ENCODE peak calls at places on chromosome 3, in nine cellular contexts. U is GM12864, H is upper lobe of left lung, W is fibroblast of lung, B is brain microvascular endothelial cell, Q is colonic mucosa, X is cardiac fibroblast, S is kidney, I is AG10803. D is an unnamed sample.

GRCh38 chr3:110624571-110624970 is 447.0 kb upstream of the NECTIN3 start:
- DNase-seq in I (peak), B (no peak), X (peak), H (no peak), S (no peak), U (no peak), Q (no peak), W (peak), D (no peak)

GRCh38 chr3:142963266-142964149 is at the start of gene PAQR9:
- DNase-seq in Q (no peak), I (no peak), U (no peak), B (no peak), H (no peak), X (no peak), S (no peak), W (no peak), D (no peak)

GRCh38 chr3:35383719-35384555 is 255.4 kb upstream of the ARPP21 start:
- DNase-seq in B (peak), I (no peak), Q (no peak), W (no peak), U (no peak), S (no peak), H (no peak), X (peak), D (no peak)

GRCh38 chr3:5053021-5053831 is 68.9 kb upstream of the ARL8B start:
- DNase-seq in U (no peak), S (no peak), I (peak), W (no peak), Q (no peak), B (peak), H (no peak), X (peak), D (no peak)

GRCh38 chr3:97125902-97126499 is 311.6 kb downstream of the EPHA6 start:
- DNase-seq in U (no peak), H (no peak), W (no peak), Q (no peak), X (no peak), I (no peak), B (no peak), S (no peak), D (no peak)

GRCh38 chr3:36192901-36193300 is 187.4 kb upstream of the STAC start:
- DNase-seq in I (no peak), B (no peak), S (no peak), Q (no peak), X (no peak), H (no peak), U (no peak), W (no peak), D (no peak)

GRCh38 chr3:62502315-62503300 is 129.3 kb upstream of the FEZF2 start:
- DNase-seq in Q (no peak), S (no peak), W (no peak), H (no peak), X (no peak), B (no peak), I (no peak), U (no peak), D (no peak)

GRCh38 chr3:159664653-159665052 is 324.0 kb upstream of the IL12A start:
- DNase-seq in H (no peak), I (no peak), Q (no peak), X (no peak), S (no peak), B (no peak), W (no peak), U (no peak), D (no peak)

GRCh38 chr3:44421280-44421679 is 56.2 kb downstream of the ZNF445 start:
- DNase-seq in U (no peak), I (no peak), W (no peak), B (no peak), X (no peak), H (peak), Q (no peak), S (no peak), D (no peak)

GRCh38 chr3:37984596-37984995 is 6.0 kb upstream of the VILL start:
- DNase-seq in W (no peak), Q (no peak), S (no peak), X (no peak), H (no peak), B (no peak), U (no peak), I (no peak), D (no peak)

GRCh38 chr3:46629571-46630517 is 17.5 kb downstream of the FAM240A start:
- DNase-seq in B (peak), W (peak), X (peak), U (peak), Q (peak), H (peak), S (peak), I (peak), D (peak)

GRCh38 chr3:148955544-148956346 is 35.6 kb upstream of the GYG1 start:
- DNase-seq in X (peak), H (no peak), W (peak), I (peak), S (no peak), Q (peak), B (peak), U (no peak), D (no peak)

GRCh38 chr3:24373198-24373959 is 121.3 kb downstream of the THRB start:
- DNase-seq in B (no peak), U (no peak), W (no peak), S (no peak), Q (peak), H (peak), I (no peak), X (no peak), D (no peak)

GRCh38 chr3:49805884-49806701 is 3.0 kb downstream of the INKA1 start:
- DNase-seq in B (no peak), I (no peak), H (peak), W (peak), X (peak), S (peak), U (no peak), Q (peak), D (no peak)

GRCh38 chr3:171679011-171679492 is 131.2 kb downstream of the PLD1 start:
- DNase-seq in X (no peak), U (no peak), S (no peak), B (no peak), Q (peak), W (no peak), H (no peak), I (no peak), D (no peak)

GRCh38 chr3:65666426-65667091 is 372.2 kb downstream of the MAGI1 start:
- DNase-seq in B (no peak), Q (no peak), I (no peak), X (no peak), H (no peak), S (no peak), W (no peak), U (no peak), D (no peak)

GRCh38 chr3:173467501-173467900 is 70.0 kb downstream of the NLGN1 start:
- DNase-seq in S (no peak), H (no peak), I (no peak), W (peak), U (no peak), X (no peak), B (no peak), Q (no peak), D (no peak)

GRCh38 chr3:58237940-58238681 is 519 bp downstream of the ABHD6 start:
- DNase-seq in I (peak), S (peak), H (peak), B (no peak), Q (peak), X (no peak), U (no peak), W (peak), D (peak)

GRCh38 chr3:48240000-48240710 is 749 bp upstream of the ZNF589 start:
- DNase-seq in I (no peak), Q (no peak), W (no peak), B (no peak), U (no peak), S (no peak), H (no peak), X (no peak), D (no peak)

GRCh38 chr3:186258968-186259367 is 103.1 kb downstream of the DGKG start:
- DNase-seq in U (no peak), B (no peak), W (no peak), X (no peak), H (no peak), Q (no peak), I (no peak), S (no peak), D (no peak)

GRCh38 chr3:146160233-146160963 is 586 bp downstream of the PLOD2 start:
- DNase-seq in Q (peak), W (peak), B (peak), S (peak), U (no peak), I (peak), H (peak), X (peak), D (no peak)

GRCh38 chr3:66933233-66933632 is 64.9 kb upstream of the KBTBD8 start:
- DNase-seq in X (no peak), W (no peak), B (no peak), U (no peak), S (no peak), I (no peak), Q (no peak), H (no peak), D (no peak)

GRCh38 chr3:132261501-132261900 is 55.7 kb upstream of the ACP3 start:
- DNase-seq in S (no peak), I (no peak), U (no peak), X (no peak), H (no peak), Q (no peak), W (no peak), B (no peak), D (no peak)

GRCh38 chr3:58353722-58354553 is 21.2 kb downstream of the PXK start:
- DNase-seq in B (no peak), X (peak), W (no peak), S (no peak), I (peak), U (no peak), Q (no peak), H (no peak), D (no peak)

GRCh38 chr3:112124901-112125607 is 8.0 kb downstream of the GCSAM start:
- DNase-seq in H (no peak), Q (no peak), B (no peak), I (no peak), X (no peak), U (no peak), W (no peak), S (no peak), D (no peak)

GRCh38 chr3:40848411-40848810 is 323.7 kb downstream of the ZNF621 start:
- DNase-seq in S (no peak), W (no peak), I (no peak), B (no peak), Q (no peak), X (no peak), H (no peak), U (no peak), D (no peak)

GRCh38 chr3:40845447-40845846 is 320.7 kb downstream of the ZNF621 start:
- DNase-seq in X (no peak), B (no peak), H (no peak), Q (no peak), U (no peak), S (no peak), I (no peak), W (no peak), D (no peak)

GRCh38 chr3:40846466-40846865 is 321.7 kb downstream of the ZNF621 start:
- DNase-seq in W (no peak), B (no peak), X (no peak), U (no peak), Q (no peak), I (no peak), H (no peak), S (no peak), D (no peak)

GRCh38 chr3:40845916-40846315 is 321.2 kb downstream of the ZNF621 start:
- DNase-seq in X (no peak), S (no peak), H (no peak), Q (no peak), B (no peak), W (no peak), U (no peak), I (no peak), D (no peak)

GRCh38 chr3:40847571-40847992 is 322.8 kb downstream of the ZNF621 start:
- DNase-seq in S (no peak), I (peak), H (no peak), X (peak), B (peak), W (no peak), Q (no peak), U (no peak), D (no peak)
- TF ChIP-seq CTCF in S (no peak), I (peak), H (no peak), X (no peak), B (peak), W (no peak), Q (no peak), U (no peak), D (no peak)

GRCh38 chr3:14216257-14217048 is 37.8 kb downstream of the LSM3 start:
- DNase-seq in W (peak), H (peak), S (no peak), B (no peak), Q (peak), X (peak), I (no peak), U (no peak), D (peak)
- TF ChIP-seq CTCF in W (no peak), H (no peak), S (peak), B (peak), Q (no peak), X (peak), I (peak), U (peak), D (peak)

DNA sequence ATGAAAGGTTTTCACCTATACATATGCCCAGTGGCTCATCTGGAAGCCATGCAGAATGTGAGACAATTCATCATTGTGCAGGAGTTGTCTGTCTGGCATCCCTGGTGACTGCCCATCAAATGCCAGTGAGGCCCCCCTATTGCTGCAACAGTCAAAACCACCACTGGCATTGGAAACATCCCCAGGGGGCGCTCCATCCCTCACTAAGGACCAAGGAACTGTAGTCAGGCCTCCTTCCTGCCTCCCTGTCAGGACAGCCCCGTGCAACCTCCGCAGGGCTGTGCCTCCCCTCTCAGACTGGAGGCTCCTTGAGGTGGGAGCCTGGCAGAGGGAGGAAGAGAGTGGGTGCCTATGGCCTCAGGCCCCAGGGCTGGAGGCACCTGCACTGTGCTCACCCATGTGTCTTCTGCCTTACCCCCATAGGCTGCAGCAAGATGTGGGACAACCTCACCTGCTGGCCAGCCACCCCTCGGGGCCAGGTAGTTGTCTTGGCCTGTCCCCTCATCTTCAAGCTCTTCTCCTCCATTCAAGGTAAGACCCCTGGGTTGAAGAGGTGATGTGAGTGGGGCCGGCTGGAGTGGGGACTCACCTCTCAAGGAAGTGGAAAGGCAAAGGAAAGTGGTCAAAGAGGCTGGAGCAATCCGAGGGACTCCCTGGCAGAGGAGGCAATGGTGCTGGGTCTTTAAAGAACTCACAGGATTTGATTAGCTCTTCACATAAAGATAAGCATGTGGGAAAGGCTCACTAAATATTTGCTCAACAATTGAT is 16.5 kb downstream of the VIPR1 start:
- DNase-seq in X (no peak), S (peak), W (no peak), B (no peak), I (no peak), Q (no peak), U (no peak), H (no peak), D (no peak)
- TF ChIP-seq CTCF in X (peak), S (no peak), W (no peak), B (peak), I (peak), Q (no peak), U (peak), H (peak), D (no peak)

GRCh38 chr3:134852893-134853351 is 57.9 kb downstream of the EPHB1 start:
- DNase-seq in S (no peak), U (peak), W (no peak), X (no peak), B (no peak), Q (no peak), I (no peak), H (peak), D (no peak)
- TF ChIP-seq CTCF in S (no peak), U (peak), W (no peak), X (no peak), B (no peak), Q (no peak), I (no peak), H (no peak), D (no peak)

DNA sequence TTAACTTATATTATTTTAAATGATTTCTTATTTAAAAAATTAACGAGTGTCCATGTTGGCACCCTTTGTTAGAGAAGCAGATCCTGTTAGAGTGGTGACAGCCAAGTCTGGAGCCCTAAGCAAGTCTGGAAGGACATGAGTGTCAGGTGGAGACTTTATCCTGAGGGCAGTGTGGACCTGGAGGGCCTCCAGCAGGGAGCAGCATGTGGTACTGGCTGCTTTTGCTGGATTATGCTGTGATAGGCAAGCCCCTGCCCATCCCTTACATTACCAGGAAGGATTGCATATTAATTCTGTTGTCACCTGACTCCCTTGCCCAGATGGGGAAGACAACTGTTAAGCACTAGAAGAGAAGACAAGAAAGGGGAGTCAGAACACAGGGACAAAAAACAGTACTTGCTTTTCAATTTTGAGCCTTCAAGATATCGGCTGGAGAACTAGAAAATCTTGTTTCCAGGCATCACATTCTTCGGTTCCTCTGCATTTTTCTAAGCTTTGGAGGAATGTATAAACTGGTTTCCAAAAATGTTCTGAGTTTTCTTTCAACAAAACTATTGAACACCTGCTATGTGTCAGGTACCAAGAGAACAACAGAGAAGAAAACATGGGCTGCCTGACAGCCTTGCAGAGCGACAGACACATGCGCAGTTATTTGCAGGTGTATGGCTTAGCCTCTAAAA is 22.7 kb downstream of the ZNF860 start:
- DNase-seq in W (no peak), S (no peak), X (no peak), Q (no peak), H (no peak), I (no peak), U (no peak), B (no peak), D (no peak)
- TF ChIP-seq CTCF in W (no peak), S (no peak), X (no peak), Q (no peak), H (no peak), I (no peak), U (no peak), B (peak), D (no peak)

DNA sequence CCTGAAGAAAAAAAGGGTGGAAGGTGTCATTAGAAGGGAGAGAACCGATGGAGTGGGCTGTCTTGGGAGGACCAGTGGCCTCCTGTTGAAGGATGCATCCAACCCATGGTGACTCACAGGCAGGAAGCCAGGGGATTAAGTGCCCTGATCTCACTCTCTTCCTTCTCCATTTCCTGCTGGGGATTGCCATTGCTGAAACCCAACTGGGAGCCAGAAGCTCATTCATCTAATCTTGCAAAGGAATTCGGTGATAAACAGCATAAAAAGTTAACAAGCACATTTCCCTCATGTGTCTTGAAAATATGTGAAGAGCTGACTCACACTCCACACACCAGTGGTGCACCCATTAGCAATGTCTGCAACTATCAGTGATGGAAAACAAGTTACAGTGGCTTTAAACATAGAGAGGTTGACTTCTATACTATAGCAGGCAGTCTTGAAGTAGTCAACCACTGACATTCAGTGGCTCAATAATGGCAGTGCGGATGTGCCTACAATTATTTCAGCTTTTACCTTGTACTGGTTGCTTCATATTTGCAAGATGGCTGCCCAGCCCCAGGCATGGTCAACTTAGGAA is 12.8 kb upstream of the CSRNP1 start:
- DNase-seq in H (no peak), U (no peak), I (peak), X (peak), W (peak), Q (no peak), B (peak), S (no peak), D (no peak)
- TF ChIP-seq CTCF in H (no peak), U (no peak), I (no peak), X (no peak), W (no peak), Q (no peak), B (no peak), S (no peak), D (no peak)

GRCh38 chr3:26029323-26029722 is 239.4 kb downstream of the OXSM start:
- DNase-seq in Q (no peak), H (peak), B (no peak), U (no peak), S (no peak), X (no peak), W (no peak), I (no peak), D (no peak)
- TF ChIP-seq CTCF in Q (no peak), H (no peak), B (no peak), U (no peak), S (no peak), X (no peak), W (no peak), I (no peak), D (no peak)

DNA sequence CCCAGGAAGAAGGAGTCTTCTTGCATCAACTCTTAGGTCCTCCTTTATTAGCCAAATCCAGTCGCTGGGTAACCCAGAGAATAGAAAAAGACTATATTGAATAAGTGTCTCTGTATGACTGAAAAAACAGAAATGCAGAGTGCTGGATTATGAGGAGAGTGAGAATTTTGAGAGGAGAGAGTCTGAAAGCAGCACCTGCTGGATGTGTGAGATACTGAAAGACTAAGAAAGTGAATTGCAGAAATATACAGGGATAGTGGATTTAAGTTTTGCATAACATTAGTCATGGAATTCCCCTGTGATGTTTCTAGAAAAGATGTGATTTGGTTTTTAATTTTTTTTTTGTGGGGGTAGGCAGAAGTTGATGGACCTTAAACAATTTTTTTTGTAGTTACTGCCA is 296.5 kb downstream of the MECOM start:
- DNase-seq in U (no peak), I (no peak), S (no peak), B (no peak), H (no peak), X (no peak), W (no peak), Q (no peak), D (no peak)
- TF ChIP-seq CTCF in U (no peak), I (no peak), S (no peak), B (no peak), H (no peak), X (no peak), W (no peak), Q (no peak), D (no peak)

GRCh38 chr3:64188810-64189560 is 36.3 kb downstream of the PRICKLE2 start:
- DNase-seq in B (peak), W (peak), U (no peak), X (peak), Q (no peak), I (peak), S (no peak), H (peak), D (no peak)
- TF ChIP-seq CTCF in B (no peak), W (no peak), U (no peak), X (no peak), Q (no peak), I (no peak), S (no peak), H (no peak), D (no peak)

D was measured in natural killer cell.